ENCODE peak calls at places on chromosomes 4 and X, in four cellular contexts. Q is HS-5; G is AG10803; K is activated CD4-positive, alpha-beta T cell treated with anti-CD3 and anti-CD28 coated beads for 24 hours. E is an unnamed sample.

GRCh38 chrX:3184176-3184930 is 143.1 kb downstream of the ARSF start:
- DNase-seq in G (peak), Q (peak), K (no peak), E (no peak)

GRCh38 chrX:138858438-138858837 is 146.9 kb upstream of the FGF13 start:
- DNase-seq in Q (peak), G (peak), K (no peak), E (no peak)

GRCh38 chr4:72677265-72677664 is 108.2 kb upstream of the ADAMTS3 start:
- DNase-seq in G (no peak), Q (no peak), K (no peak), E (no peak)

GRCh38 chr4:150010525-150011126 is 67.6 kb upstream of the DCLK2 start:
- DNase-seq in Q (peak), K (no peak), G (peak), E (no peak)

GRCh38 chrX:110056419-110056818 is 53.5 kb downstream of the TMEM164 start:
- DNase-seq in K (no peak), Q (no peak), G (no peak), E (no peak)

GRCh38 chrX:132023896-132024386 is 839 bp downstream of the STK26 start:
- DNase-seq in Q (no peak), G (no peak), K (peak), E (peak)

GRCh38 chrX:93420090-93420489 is 253.3 kb downstream of the NAP1L3 start:
- DNase-seq in K (no peak), Q (no peak), G (no peak), E (no peak)

GRCh38 chrX:29721152-29721551 is 494.2 kb upstream of the MAGEB2 start:
- DNase-seq in G (no peak), K (no peak), Q (no peak), E (no peak)

GRCh38 chr4:113979157-113979972 is at the start of gene ARSJ:
- DNase-seq in G (peak), Q (peak), K (no peak), E (no peak)

GRCh38 chr4:24655971-24656370 is 71.6 kb upstream of the DHX15 start:
- DNase-seq in Q (no peak), K (no peak), G (no peak), E (no peak)

GRCh38 chr4:5712517-5712916 is 1.5 kb downstream of the EVC start:
- DNase-seq in Q (peak), G (peak), K (peak), E (peak)

GRCh38 chr4:87502580-87503238 is 26.5 kb downstream of the SPARCL1 start:
- DNase-seq in Q (no peak), K (no peak), G (peak), E (no peak)

GRCh38 chr4:83552924-83553323 is 17.0 kb downstream of the GPAT3 start:
- DNase-seq in K (no peak), G (peak), Q (peak), E (no peak)

GRCh38 chrX:105837227-105837626 is 14.9 kb downstream of the NRK start:
- DNase-seq in K (no peak), G (peak), Q (peak), E (no peak)

GRCh38 chr4:55742655-55743191 is 76.9 kb upstream of the EXOC1L start:
- DNase-seq in G (peak), K (no peak), Q (no peak), E (no peak)

GRCh38 chr4:102103368-102103767 is 241.9 kb downstream of the SLC39A8 start:
- DNase-seq in G (no peak), Q (no peak), K (no peak), E (no peak)

GRCh38 chr4:8131826-8132225 is 26.8 kb downstream of the ABLIM2 start:
- DNase-seq in K (no peak), G (no peak), Q (no peak), E (no peak)

GRCh38 chr4:31807036-31807435 is 1086.9 kb downstream of the PCDH7 start:
- DNase-seq in K (no peak), G (no peak), Q (no peak), E (no peak)

GRCh38 chrX:9160698-9161329 is 126.9 kb upstream of the FAM9B start:
- DNase-seq in Q (no peak), G (no peak), K (no peak), E (no peak)

GRCh38 chrX:148417934-148418333 is 82.5 kb upstream of the AFF2 start:
- DNase-seq in G (peak), Q (no peak), K (no peak), E (no peak)

GRCh38 chrX:41737065-41737464 is 13.1 kb downstream of the GPR82 start:
- DNase-seq in Q (no peak), G (no peak), K (no peak), E (peak)

GRCh38 chr4:140717313-140717712 is 38.9 kb downstream of the TBC1D9 start:
- DNase-seq in G (no peak), Q (no peak), K (no peak), E (no peak)

GRCh38 chrX:135985974-135986312 is 708 bp downstream of the SLC9A6 start:
- DNase-seq in Q (no peak), K (no peak), G (no peak), E (no peak)

GRCh38 chrX:39766882-39767281 is 330.9 kb downstream of the BCOR start:
- DNase-seq in Q (no peak), G (no peak), K (no peak), E (no peak)

GRCh38 chr4:152356428-152357034 is 179.4 kb downstream of the FBXW7 start:
- DNase-seq in G (peak), K (no peak), Q (no peak), E (no peak)

GRCh38 chr4:20512053-20512810 is 188.0 kb upstream of the PACRGL start:
- DNase-seq in K (no peak), G (no peak), Q (no peak), E (no peak)

GRCh38 chr4:145734051-145734450 is 54.1 kb downstream of the C4orf51 start:
- DNase-seq in Q (no peak), K (no peak), G (no peak), E (no peak)

GRCh38 chr4:140367738-140368137 is 5.7 kb upstream of the SCOC start:
- DNase-seq in K (no peak), G (peak), Q (peak), E (no peak)

GRCh38 chr4:7582313-7583096 is 147.8 kb upstream of the PSAPL1 start:
- DNase-seq in G (no peak), Q (no peak), K (no peak), E (no peak)

GRCh38 chr4:48375651-48376291 is 34.4 kb downstream of the SLAIN2 start:
- DNase-seq in Q (peak), K (no peak), G (peak), E (no peak)

GRCh38 chr4:65669008-65669971 is 999 bp downstream of the EPHA5 start:
- DNase-seq in K (no peak), G (peak), Q (no peak), E (no peak)

GRCh38 chr4:118775405-118775804 is 60.5 kb downstream of the SEC24D start:
- DNase-seq in K (no peak), G (no peak), Q (no peak), E (no peak)

GRCh38 chr4:123896446-123897071 is 500.0 kb downstream of the SPRY1 start:
- DNase-seq in K (no peak), Q (no peak), G (peak), E (no peak)

GRCh38 chr4:168551211-168551610 is 54.4 kb downstream of the PALLD start:
- DNase-seq in Q (peak), K (no peak), G (peak), E (no peak)

GRCh38 chr4:16337936-16338335 is 111.7 kb upstream of the TAPT1 start:
- DNase-seq in K (no peak), G (peak), Q (peak), E (no peak)

GRCh38 chrX:45264865-45265264 is 64.2 kb upstream of the DIPK2B start:
- DNase-seq in Q (no peak), K (no peak), G (no peak), E (no peak)

GRCh38 chrX:105460366-105460765 is 239.9 kb upstream of the TEX13A start:
- DNase-seq in G (peak), Q (peak), K (no peak), E (no peak)

GRCh38 chr4:6499241-6499605 is 26.8 kb upstream of the PPP2R2C start:
- DNase-seq in K (no peak), G (no peak), Q (no peak), E (no peak)

GRCh38 chr4:122450847-122451246 is 5.7 kb downstream of the IL2 start:
- DNase-seq in G (peak), K (no peak), Q (peak), E (no peak)